ENCODE peak calls at places on chromosomes 7 and 10, in six cellular contexts. B is CD8-positive, alpha-beta T cell; G is mesendoderm; M is AG04450; A is RWPE1; K is hepatocyte. J is an unnamed sample.

GRCh38 chr7:69967699-69968450 is 369.6 kb downstream of the AUTS2 start:
- DNase-seq in M (no peak), A (no peak), G (peak), K (no peak), B (no peak), J (no peak)

GRCh38 chr7:1086588-1087461 is 1.1 kb upstream of the GPER1 start:
- DNase-seq in A (peak), K (peak), G (peak), B (peak), M (no peak), J (peak)

GRCh38 chr7:46145412-46145811 is 224.3 kb upstream of the IGFBP3 start:
- DNase-seq in M (peak), G (peak), A (peak), B (no peak), K (peak), J (no peak)

GRCh38 chr7:27179503-27180430 is 5.3 kb downstream of the HOXA11 start:
- DNase-seq in K (peak), A (peak), M (no peak), G (peak), B (peak), J (no peak)

GRCh38 chr7:47369736-47370135 is 212.2 kb downstream of the TNS3 start:
- DNase-seq in G (no peak), K (no peak), A (peak), M (no peak), B (no peak), J (no peak)

GRCh38 chr7:90320801-90321494 is at the start of gene FAM237B:
- DNase-seq in K (peak), B (no peak), A (peak), G (peak), M (no peak), J (no peak)

GRCh38 chr10:29588640-29589421 is 45.9 kb downstream of the SVIL start:
- DNase-seq in M (no peak), K (no peak), B (no peak), A (no peak), G (peak), J (no peak)

GRCh38 chr10:131310054-131310903 is 1.2 kb downstream of the TCERG1L start:
- DNase-seq in B (no peak), A (peak), G (peak), M (no peak), K (no peak), J (no peak)

GRCh38 chr10:124995605-124996004 is 53.7 kb downstream of the ZRANB1 start:
- DNase-seq in A (no peak), K (no peak), B (no peak), G (no peak), M (no peak), J (no peak)

GRCh38 chr7:2979276-2979675 is 64.4 kb downstream of the CARD11 start:
- DNase-seq in B (no peak), K (no peak), M (no peak), A (no peak), G (no peak), J (no peak)

GRCh38 chr7:37669818-37670217 is 13.7 kb upstream of the GPR141 start:
- DNase-seq in M (no peak), K (no peak), G (no peak), B (no peak), A (no peak), J (no peak)

GRCh38 chr10:43396928-43397624 is 11.9 kb downstream of the HNRNPF start:
- DNase-seq in M (no peak), G (peak), B (peak), K (peak), A (peak), J (peak)

GRCh38 chr7:30549933-30550493 is 44.7 kb upstream of the GARS1 start:
- DNase-seq in M (no peak), B (no peak), A (no peak), G (peak), K (no peak), J (no peak)

GRCh38 chr7:90648834-90649233 is 52.7 kb downstream of the CDK14 start:
- DNase-seq in K (no peak), G (no peak), M (no peak), A (no peak), B (no peak), J (no peak)

GRCh38 chr10:4181690-4182089 is 396.7 kb upstream of the KLF6 start:
- DNase-seq in G (no peak), K (no peak), M (no peak), A (no peak), B (no peak), J (no peak)

GRCh38 chr7:21374134-21374533 is 53.7 kb upstream of the SP4 start:
- DNase-seq in A (no peak), B (no peak), K (no peak), G (no peak), M (no peak), J (no peak)

GRCh38 chr7:46363688-46364087 is 442.6 kb upstream of the IGFBP3 start:
- DNase-seq in G (peak), B (no peak), M (no peak), A (no peak), K (peak), J (no peak)

GRCh38 chr7:155863721-155864151 is 51.5 kb upstream of the SHH start:
- DNase-seq in K (no peak), B (no peak), G (no peak), M (no peak), A (no peak), J (no peak)

GRCh38 chr10:72248477-72249151 is 25.1 kb upstream of the DDIT4 start:
- DNase-seq in B (peak), M (no peak), K (peak), G (peak), A (peak), J (peak)
- H3K27ac ChIP-seq in B (peak), M (no peak), K (peak), G (no peak), A (peak), J (peak)

GRCh38 chr10:68208424-68209042 is 23.4 kb downstream of the ATOH7 start:
- DNase-seq in M (no peak), G (peak), B (no peak), A (peak), K (peak), J (no peak)

DNA sequence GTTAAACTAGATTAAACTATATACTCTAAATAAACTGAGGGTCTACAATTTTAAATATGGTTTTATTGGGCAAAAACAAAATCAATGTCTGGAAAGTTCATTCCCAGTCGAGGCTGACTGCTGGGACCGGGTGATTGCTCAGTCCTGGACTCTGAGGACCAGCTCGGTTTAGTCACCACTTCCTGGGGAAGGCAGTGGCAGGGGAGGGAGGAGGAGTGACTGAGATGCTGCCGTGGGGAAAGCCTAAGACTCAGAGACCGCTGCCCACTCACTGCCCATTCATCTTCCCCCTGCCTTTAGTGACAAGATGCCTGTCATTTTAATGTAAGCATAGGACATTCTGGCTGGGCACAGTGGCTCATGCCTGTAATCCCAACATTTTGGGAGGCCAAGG is 29.0 kb downstream of the ATOH7 start:
- DNase-seq in G (no peak), M (no peak), A (peak), K (no peak), B (no peak), J (no peak)
- H3K27ac ChIP-seq in G (no peak), M (peak), A (no peak), K (no peak), B (no peak), J (no peak)

DNA sequence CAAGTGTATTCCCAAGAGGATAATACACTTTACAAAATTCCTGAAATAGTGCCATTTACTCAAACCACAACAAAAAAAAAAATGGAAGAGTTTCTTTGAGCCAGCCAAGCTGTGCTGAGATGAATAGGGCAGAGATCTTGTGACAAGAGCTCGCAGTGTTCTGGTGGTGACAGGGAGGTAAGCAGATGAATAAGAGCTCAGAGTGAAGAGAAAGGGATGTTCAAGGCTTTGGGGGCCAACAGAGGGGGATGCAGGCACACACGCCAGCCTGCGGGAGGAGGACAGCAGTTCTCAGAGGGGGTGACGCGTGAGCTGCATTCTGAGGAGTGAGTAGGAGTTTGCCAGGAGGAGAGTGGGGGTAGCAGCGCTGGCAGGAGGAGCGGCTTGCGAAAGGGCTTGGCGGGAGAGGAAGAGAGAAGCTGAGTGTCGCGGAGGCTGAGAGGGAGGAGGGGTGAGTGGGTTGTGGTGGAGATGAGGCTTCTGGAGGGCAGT is 194.4 kb upstream of the IMMP2L start:
- DNase-seq in A (no peak), M (peak), G (peak), B (no peak), K (peak), J (peak)
- H3K27ac ChIP-seq in A (no peak), M (no peak), G (no peak), B (no peak), K (no peak), J (peak)

DNA sequence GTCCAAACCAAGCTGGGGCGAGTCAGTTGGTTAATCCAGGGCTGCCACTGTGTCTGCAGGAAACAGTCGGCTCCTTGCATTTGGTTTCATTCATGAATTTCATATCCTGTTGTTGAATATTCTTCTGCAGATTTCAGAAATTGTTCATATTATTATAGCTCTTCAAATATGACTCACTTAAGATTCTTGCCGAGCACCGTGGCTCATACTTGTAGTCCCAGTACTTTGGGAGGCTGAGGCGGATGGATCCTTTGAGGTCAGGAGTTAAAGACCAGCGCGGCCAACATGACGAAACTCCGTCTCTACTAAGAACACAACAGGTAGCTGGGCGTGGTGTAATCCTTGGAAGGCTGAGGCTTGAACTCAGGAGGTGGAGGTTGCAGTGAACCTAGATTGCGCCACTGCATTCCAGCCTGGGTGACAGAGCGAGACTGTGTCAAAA is 24.0 kb downstream of the PFKP start:
- DNase-seq in G (no peak), K (peak), M (peak), A (peak), B (no peak), J (no peak)
- H3K27ac ChIP-seq in G (no peak), K (peak), M (peak), A (peak), B (no peak), J (no peak)

GRCh38 chr7:100852048-100852872 is at the start of gene SLC12A9:
- DNase-seq in G (peak), B (peak), M (peak), A (peak), K (peak), J (peak)
- H3K27ac ChIP-seq in G (peak), B (peak), M (no peak), A (peak), K (peak), J (peak)

GRCh38 chr10:118960166-118961090 is 69.1 kb upstream of the NANOS1 start:
- DNase-seq in A (peak), K (no peak), M (no peak), B (no peak), G (no peak), J (no peak)
- H3K27ac ChIP-seq in A (peak), K (no peak), M (no peak), B (no peak), G (no peak), J (no peak)

GRCh38 chr10:46239999-46240683 is 46.7 kb upstream of the ANTXRL start:
- DNase-seq in M (no peak), B (no peak), A (no peak), K (no peak), G (no peak), J (no peak)
- H3K27ac ChIP-seq in M (no peak), B (no peak), A (no peak), K (no peak), G (no peak), J (no peak)

J was measured in substantia nigra.